ENCODE peak calls at places on chromosomes 3 and 15, in ten cellular contexts. J, B, K, G, P, S, V, U, N and O are unnamed samples.

GRCh38 chr3:173255555-173255954 is 114.5 kb upstream of the SPATA16 start:
- DNase-seq in N (no peak), K (no peak), V (no peak), P (no peak), U (no peak), J (no peak), S (no peak), G (no peak), B (no peak), O (no peak)

GRCh38 chr3:69740103-69741021 is 1.1 kb downstream of the MITF start:
- DNase-seq in S (peak; percentile 41), V (no peak), K (no peak), G (peak; percentile 76), N (no peak), P (peak; percentile 33), B (peak; percentile 68), J (peak; percentile 62), U (no peak), O (peak; percentile 53)

GRCh38 chr3:107943350-107943749 is 147.5 kb downstream of the CD47 start:
- DNase-seq in J (no peak), B (no peak), N (no peak), G (no peak), K (no peak), U (no peak), V (no peak), S (no peak), P (no peak), O (no peak)

GRCh38 chr3:150436161-150436560 is 28.1 kb downstream of the TSC22D2 start:
- DNase-seq in N (no peak), B (no peak), U (no peak), P (no peak), K (no peak), S (no peak), V (no peak), G (no peak), J (no peak), O (no peak)

GRCh38 chr3:172673210-172673679 is 37.6 kb downstream of the NCEH1 start:
- DNase-seq in S (peak; percentile 9), N (peak; percentile 51), U (peak; percentile 66), G (peak; percentile 74), J (peak; percentile 26), V (peak; percentile 75), K (no peak), B (peak; percentile 73), P (peak; percentile 78), O (peak; percentile 63)

GRCh38 chr3:156509209-156510174 is 45.4 kb downstream of the SSR3 start:
- DNase-seq in J (no peak), K (no peak), P (no peak), V (peak; percentile 80), U (peak; percentile 37), G (no peak), B (no peak), S (no peak), N (peak; percentile 63), O (no peak)

GRCh38 chr3:15558581-15558980 is 37.1 kb upstream of the COLQ start:
- DNase-seq in S (no peak), P (no peak), K (no peak), J (no peak), G (no peak), U (no peak), V (no peak), N (no peak), B (no peak), O (no peak)

GRCh38 chr3:125602752-125603649 is 7.7 kb upstream of the OSBPL11 start:
- DNase-seq in U (peak; percentile 6), S (no peak), V (peak; percentile 77), P (no peak), G (peak; percentile 33), K (no peak), N (no peak), B (no peak), J (no peak), O (peak; percentile 68)

GRCh38 chr3:164174049-164174448 is 904.2 kb downstream of the SI start:
- DNase-seq in N (no peak), B (no peak), G (no peak), P (no peak), S (no peak), U (no peak), V (no peak), J (no peak), K (no peak), O (no peak)

GRCh38 chr15:38074029-38074428 is 139.6 kb downstream of the TMCO5A start:
- DNase-seq in U (no peak), K (no peak), V (no peak), J (no peak), S (no peak), P (no peak), G (no peak), B (no peak), N (no peak), O (no peak)

GRCh38 chr3:38496131-38496910 is at the start of gene EXOG:
- DNase-seq in J (peak; percentile 92), U (peak; percentile 78), P (peak; percentile 96), G (peak; percentile 91), K (peak; percentile 96), N (peak; percentile 98), V (peak; percentile 93), S (peak; percentile 88), B (peak; percentile 92), O (peak; percentile 96)
- TF ChIP-seq POLR2A in J (no peak), U (peak; percentile 49), P (no peak), G (no peak), K (no peak), N (peak; percentile 54), V (peak; percentile 77), S (no peak), B (no peak), O (peak; percentile 28)

GRCh38 chr3:66196633-66197032 is 24.2 kb upstream of the SLC25A26 start:
- DNase-seq in J (no peak), V (peak; percentile 15), S (no peak), G (no peak), N (no peak), U (no peak), K (no peak), P (no peak), B (no peak), O (no peak)

GRCh38 chr3:66198437-66199088 is 22.2 kb upstream of the SLC25A26 start:
- DNase-seq in B (no peak), U (no peak), S (no peak), P (no peak), N (no peak), V (no peak), G (no peak), J (no peak), K (no peak), O (no peak)

GRCh38 chr3:66199089-66199473 is 21.7 kb upstream of the SLC25A26 start:
- DNase-seq in V (no peak), P (no peak), G (no peak), N (no peak), U (no peak), K (no peak), S (no peak), J (no peak), B (no peak), O (no peak)

GRCh38 chr3:66200147-66200546 is 20.7 kb upstream of the SLC25A26 start:
- DNase-seq in P (no peak), S (no peak), G (no peak), K (no peak), B (peak; percentile 29), J (no peak), V (no peak), N (no peak), U (no peak), O (no peak)

GRCh38 chr3:66195347-66195783 is 25.4 kb upstream of the SLC25A26 start:
- DNase-seq in V (peak; percentile 59), P (peak; percentile 72), B (peak; percentile 66), J (no peak), K (no peak), U (peak; percentile 62), S (no peak), G (no peak), N (no peak), O (peak; percentile 31)
- H3K27ac ChIP-seq in V (no peak overlapping the region), P (peak overlapping the region; percentile 20), B (no peak overlapping the region), J (no peak overlapping the region), K (no peak overlapping the region), U (no peak overlapping the region), S (no peak overlapping the region), G (no peak overlapping the region), N (no peak overlapping the region), O (no peak overlapping the region)

GRCh38 chr15:58865420-58865880 is 68.0 kb downstream of the SLTM start:
- DNase-seq in U (no peak), P (no peak), K (no peak), S (no peak), N (no peak), B (no peak), V (no peak), G (no peak), J (no peak), O (peak; percentile 48)

GRCh38 chr15:58862326-58862725 is 71.2 kb downstream of the SLTM start:
- DNase-seq in B (no peak), J (no peak), G (no peak), N (no peak), V (no peak), P (no peak), K (no peak), U (no peak), S (no peak), O (no peak)

GRCh38 chr15:58870451-58870850 is 63.0 kb downstream of the SLTM start:
- DNase-seq in K (no peak), G (no peak), V (no peak), S (no peak), B (no peak), J (no peak), P (no peak), U (no peak), N (no peak), O (no peak)

GRCh38 chr15:58867926-58868325 is 65.6 kb downstream of the SLTM start:
- DNase-seq in V (no peak), P (no peak), J (no peak), G (no peak), B (no peak), K (no peak), S (no peak), U (no peak), N (no peak), O (no peak)

DNA sequence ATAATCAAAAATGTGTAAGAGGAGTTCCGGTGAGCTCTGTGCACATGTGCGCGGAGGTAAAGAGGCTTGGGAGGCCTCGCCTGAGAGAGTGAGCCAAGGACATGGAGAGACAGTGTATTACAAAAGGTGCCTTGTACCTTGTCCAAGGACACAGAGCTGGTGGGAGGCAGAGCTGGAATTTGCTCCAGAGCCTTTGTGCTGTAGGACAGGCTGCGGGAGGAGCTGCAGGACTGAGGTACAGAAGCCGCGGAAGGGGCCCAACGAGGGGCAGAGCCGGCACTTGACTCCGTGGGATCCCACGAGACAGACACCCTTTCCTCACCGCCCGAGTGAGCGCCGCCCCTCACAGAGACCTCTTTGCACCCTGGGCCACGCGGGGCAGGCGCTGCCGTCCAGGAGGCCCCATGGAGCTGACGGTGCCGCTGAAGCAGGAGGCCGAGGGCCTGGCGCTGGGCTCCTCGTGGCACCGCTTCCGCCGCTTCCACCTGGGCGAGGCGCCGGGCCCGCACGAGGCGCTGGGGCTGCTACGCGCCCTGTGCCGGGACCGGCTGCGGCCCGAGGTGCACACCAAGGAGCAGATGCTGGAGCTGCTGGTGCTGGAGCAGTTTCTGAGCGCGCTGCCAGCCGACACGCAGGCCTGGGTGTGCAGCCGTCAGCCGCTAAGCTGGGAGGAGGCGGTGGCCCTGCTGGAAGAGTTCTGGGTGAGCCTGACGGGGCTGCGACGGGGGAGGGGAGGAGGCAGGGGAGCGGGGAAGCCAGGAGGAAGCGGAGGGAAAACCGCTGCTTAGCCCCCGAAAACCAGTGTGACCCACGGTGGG is 68.7 kb downstream of the SLTM start:
- DNase-seq in V (no peak), B (peak; percentile 33), G (peak; percentile 22), P (peak; percentile 62), U (no peak), N (no peak), K (no peak), J (no peak), S (no peak), O (peak; percentile 78)
- TF ChIP-seq POLR2A in V (no peak), B (no peak), G (no peak), P (no peak), U (no peak), N (no peak), K (no peak), J (no peak), S (no peak), O (no peak)

GRCh38 chr3:25472153-25472552 is 44.1 kb downstream of the RARB start:
- DNase-seq in P (no peak), K (no peak), J (no peak), B (no peak), V (no peak), G (no peak), S (no peak), N (no peak), U (no peak), O (no peak)
- H3K27ac ChIP-seq in P (peak overlapping the region; percentile 49), K (no peak overlapping the region), J (peak overlapping the region; percentile 83), B (no peak overlapping the region), V (no peak overlapping the region), G (peak overlapping the region; percentile 4), S (peak overlapping the region; percentile 70), N (no peak overlapping the region), U (no peak overlapping the region), O (peak overlapping the region; percentile 75)